ENCODE peak calls at places on chromosomes 12 and 14, in ten cellular contexts. X, R, Q, Y, K, G, F, J, A and L are unnamed samples.

GRCh38 chr12:15152456-15152855 is 68.8 kb downstream of the RERG start:
- DNase-seq in X (no peak), R (no peak), Q (no peak), Y (no peak), K (no peak), G (no peak), F (no peak), J (no peak), A (no peak), L (peak; percentile 5)

GRCh38 chr14:23094666-23095195 is at the start of gene ACIN1:
- DNase-seq in X (peak; percentile 89), R (peak; percentile 81), Q (peak; percentile 79), Y (peak; percentile 82), K (peak; percentile 100), G (peak; percentile 78), F (no peak), J (peak; percentile 81), A (peak; percentile 91), L (no peak)

GRCh38 chr12:53538209-53538689 is 31.0 kb upstream of the NPFF start:
- DNase-seq in X (no peak), R (no peak), Q (no peak), Y (no peak), K (no peak), G (peak; percentile 76), F (peak; percentile 32), J (peak; percentile 54), A (no peak), L (no peak)

GRCh38 chr12:119447618-119448017 is 113.1 kb downstream of the CCDC60 start:
- DNase-seq in X (no peak), R (no peak), Q (no peak), Y (no peak), K (no peak), G (no peak), F (no peak), J (no peak), A (no peak), L (no peak)

GRCh38 chr14:61355892-61356325 is 34.5 kb downstream of the PRKCH start:
- DNase-seq in X (no peak), R (peak; percentile 80), Q (peak; percentile 45), Y (no peak), K (no peak), G (no peak), F (peak; percentile 51), J (peak; percentile 94), A (no peak), L (no peak)

GRCh38 chr12:95418142-95418541 is 55.8 kb upstream of the METAP2 start:
- DNase-seq in X (peak; percentile 44), R (peak; percentile 23), Q (no peak), Y (no peak), K (no peak), G (no peak), F (no peak), J (no peak), A (no peak), L (no peak)

GRCh38 chr12:104413330-104413729 is 43.4 kb upstream of the CHST11 start:
- DNase-seq in X (no peak), R (no peak), Q (no peak), Y (no peak), K (no peak), G (no peak), F (no peak), J (no peak), A (no peak), L (no peak)

GRCh38 chr14:44898547-44898946 is 63.2 kb downstream of the KLHL28 start:
- DNase-seq in X (no peak), R (no peak), Q (no peak), Y (no peak), K (no peak), G (peak; percentile 8), F (no peak), J (no peak), A (no peak), L (no peak)

GRCh38 chr12:57227315-57228115 is 2.0 kb upstream of the SHMT2 start:
- DNase-seq in X (no peak), R (no peak), Q (no peak), Y (no peak), K (no peak), G (no peak), F (no peak), J (peak; percentile 60), A (no peak), L (no peak)

GRCh38 chr12:106794369-106794768 is 19.9 kb downstream of the RIC8B start:
- DNase-seq in X (no peak), R (no peak), Q (no peak), Y (no peak), K (no peak), G (no peak), F (no peak), J (no peak), A (no peak), L (no peak)

GRCh38 chr14:99234982-99235491 is 37.0 kb downstream of the BCL11B start:
- DNase-seq in X (peak; percentile 60), R (no peak), Q (no peak), Y (no peak), K (no peak), G (no peak), F (no peak), J (no peak), A (no peak), L (no peak)

GRCh38 chr14:94494085-94494484 is 15.2 kb downstream of the SERPINA12 start:
- DNase-seq in X (no peak), R (no peak), Q (no peak), Y (no peak), K (no peak), G (no peak), F (no peak), J (no peak), A (no peak), L (no peak)

DNA sequence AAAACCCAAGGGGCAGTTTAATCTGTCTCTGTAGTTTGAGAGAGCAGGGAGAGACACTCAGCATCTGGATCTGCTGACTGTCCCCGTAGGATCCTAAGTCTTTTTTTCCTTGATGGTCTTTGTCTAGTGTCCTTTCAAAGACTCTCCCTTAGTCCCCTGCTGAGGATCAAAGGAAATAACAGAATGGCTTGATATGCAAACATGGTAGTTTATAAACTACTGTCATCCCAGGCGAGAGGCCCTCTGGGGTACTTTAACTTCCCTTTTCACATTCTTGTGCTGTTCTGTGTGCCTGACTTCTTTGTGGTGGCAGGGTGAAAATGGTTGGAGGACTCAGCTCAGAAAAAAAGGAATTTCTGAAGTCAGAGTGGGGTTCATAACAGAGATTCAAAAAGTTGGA is 218.5 kb downstream of the DIO2 start:
- DNase-seq in X (peak; percentile 12), R (no peak), Q (no peak), Y (no peak), K (no peak), G (no peak), F (no peak), J (no peak), A (no peak), L (no peak)
- H3K27ac ChIP-seq in X (no peak overlapping the region), R (no peak overlapping the region), Q (no peak overlapping the region), Y (no peak overlapping the region), K (no peak overlapping the region), G (no peak overlapping the region), F (no peak overlapping the region), J (no peak overlapping the region), A (no peak overlapping the region), L (no peak overlapping the region)

GRCh38 chr12:130876758-130877157 is 4.9 kb downstream of the RAN start:
- DNase-seq in X (no peak), R (no peak), Q (no peak), Y (no peak), K (no peak), G (no peak), F (no peak), J (no peak), A (no peak), L (no peak)
- H3K27ac ChIP-seq in X (no peak overlapping the region), R (no peak overlapping the region), Q (no peak overlapping the region), Y (no peak overlapping the region), K (no peak overlapping the region), G (no peak overlapping the region), F (no peak overlapping the region), J (no peak overlapping the region), A (no peak overlapping the region), L (no peak overlapping the region)

GRCh38 chr12:122099856-122100255 is 21.3 kb downstream of the MLXIP start:
- DNase-seq in X (no peak), R (no peak), Q (no peak), Y (no peak), K (no peak), G (no peak), F (no peak), J (no peak), A (no peak), L (no peak)

GRCh38 chr12:122102331-122102730 is 23.8 kb downstream of the MLXIP start:
- DNase-seq in X (no peak), R (peak; percentile 70), Q (peak; percentile 47), Y (no peak), K (no peak), G (no peak), F (peak; percentile 44), J (no peak), A (no peak), L (no peak)

GRCh38 chr12:122097641-122098364 is 19.2 kb downstream of the MLXIP start:
- DNase-seq in X (peak; percentile 18), R (peak; percentile 55), Q (peak; percentile 74), Y (peak; percentile 66), K (no peak), G (peak; percentile 92), F (peak; percentile 98), J (no peak), A (peak; percentile 92), L (no peak)

GRCh38 chr12:122099280-122099749 is 20.8 kb downstream of the MLXIP start:
- DNase-seq in X (no peak), R (no peak), Q (no peak), Y (no peak), K (no peak), G (no peak), F (no peak), J (no peak), A (no peak), L (no peak)

GRCh38 chr12:122100568-122100967 is 22.0 kb downstream of the MLXIP start:
- DNase-seq in X (no peak), R (no peak), Q (no peak), Y (no peak), K (no peak), G (no peak), F (no peak), J (no peak), A (no peak), L (no peak)
- H3K27ac ChIP-seq in X (no peak overlapping the region), R (peak overlapping the region; percentile 82), Q (no peak overlapping the region), Y (no peak overlapping the region), K (no peak overlapping the region), G (peak overlapping the region; percentile 37), F (no peak overlapping the region), J (no peak overlapping the region), A (no peak overlapping the region), L (no peak overlapping the region)

GRCh38 chr14:24401810-24402702 is 3.3 kb downstream of the NYNRIN start:
- DNase-seq in X (no peak), R (no peak), Q (no peak), Y (no peak), K (peak; percentile 33), G (no peak), F (no peak), J (no peak), A (no peak), L (no peak)
- H3K27ac ChIP-seq in X (no peak overlapping the region), R (peak overlapping the region; percentile 5), Q (peak overlapping the region; percentile 33), Y (no peak overlapping the region), K (no peak overlapping the region), G (peak overlapping the region; percentile 36), F (no peak overlapping the region), J (no peak overlapping the region), A (no peak overlapping the region), L (no peak overlapping the region)